ENCODE peak calls at places on chromosomes 2 and 18, in five cellular contexts. B is glutamatergic neuron, D is upper lobe of right lung, U is cardiac fibroblast, H is B cell. N is an unnamed sample.
A peak's percentile ranks its signal among the peaks of the same experiment; 100 is the strongest.

GRCh38 chr18:79927597-79928562 is 23.6 kb downstream of the SLC66A2 start:
- DNase-seq in H (no peak), B (no peak), D (peak; percentile 54), U (no peak), N (peak; percentile 45)

GRCh38 chr2:69830045-69830905 is 815 bp downstream of the GMCL1 start:
- DNase-seq in D (peak; percentile 77), U (peak; percentile 34), H (peak; percentile 35), B (peak; percentile 38), N (peak; percentile 81)

GRCh38 chr2:232245111-232245510 is 133.4 kb upstream of the ALPP start:
- DNase-seq in U (no peak), H (no peak), D (no peak), B (no peak), N (no peak)

GRCh38 chr18:21831413-21831831 is 90.8 kb downstream of the MIB1 start:
- DNase-seq in B (no peak), D (no peak), U (peak; percentile 54), H (no peak), N (no peak)

GRCh38 chr2:7003895-7004294 is 86.7 kb downstream of the RNF144A start:
- DNase-seq in U (no peak), H (no peak), B (no peak), D (no peak), N (no peak)

GRCh38 chr2:65985986-65986385 is 448.9 kb upstream of the MEIS1 start:
- DNase-seq in H (no peak), U (no peak), D (no peak), B (no peak), N (no peak)

GRCh38 chr18:51666717-51667320 is 469.3 kb upstream of the MEX3C start:
- DNase-seq in U (peak; percentile 18), B (peak; percentile 29), D (no peak), H (no peak), N (no peak)

GRCh38 chr2:41966431-41966893 is 81.4 kb upstream of the PKDCC start:
- DNase-seq in B (no peak), H (no peak), D (no peak), U (peak; percentile 95), N (peak; percentile 98)

GRCh38 chr2:208175069-208175842 is 11.9 kb upstream of the CRYGA start:
- DNase-seq in H (peak; percentile 68), D (no peak), U (peak; percentile 86), B (peak; percentile 75), N (peak; percentile 77)

GRCh38 chr18:44855681-44856080 is 175.0 kb downstream of the SETBP1 start:
- DNase-seq in B (no peak), D (no peak), U (no peak), H (no peak), N (no peak)

GRCh38 chr2:152421521-152422367 is 86.8 kb downstream of the FMNL2 start:
- DNase-seq in U (peak; percentile 99), D (no peak), B (no peak), H (no peak), N (no peak)

GRCh38 chr2:95539836-95540235 is 52.0 kb upstream of the TRIM43 start:
- DNase-seq in D (no peak), B (no peak), H (no peak), U (no peak), N (no peak)

GRCh38 chr2:227545990-227546389 is 52.7 kb upstream of the SCYGR2 start:
- DNase-seq in U (peak; percentile 22), B (no peak), H (no peak), D (no peak), N (no peak)

GRCh38 chr2:241532733-241533601 is 24.6 kb upstream of the STK25 start:
- DNase-seq in H (no peak), B (no peak), U (no peak), D (no peak), N (no peak)

GRCh38 chr2:184835081-184835728 is 236.9 kb downstream of the ZNF804A start:
- DNase-seq in B (no peak), U (no peak), D (no peak), H (no peak), N (no peak)

GRCh38 chr2:98444436-98445166 is at the start of gene INPP4A:
- DNase-seq in B (peak; percentile 89), U (peak; percentile 51), D (peak; percentile 91), H (peak; percentile 95), N (peak; percentile 91)

GRCh38 chr2:189171956-189172609 is 7.5 kb downstream of the COL5A2 start:
- DNase-seq in U (no peak), B (no peak), D (no peak), H (no peak), N (no peak)

GRCh38 chr2:181805228-181806038 is 86.1 kb upstream of the ITPRID2 start:
- DNase-seq in D (no peak), U (peak; percentile 65), B (no peak), H (no peak), N (no peak)

GRCh38 chr2:189570565-189570964 is 10.0 kb downstream of the SLC40A1 start:
- DNase-seq in B (no peak), H (no peak), D (no peak), U (peak; percentile 59), N (no peak)

GRCh38 chr2:164967781-164968228 is 12.5 kb upstream of the SLC38A11 start:
- DNase-seq in U (peak; percentile 96), D (no peak), B (no peak), H (no peak), N (no peak)

GRCh38 chr2:84939426-84940087 is 31.4 kb upstream of the KCMF1 start:
- DNase-seq in H (peak; percentile 71), D (no peak), B (no peak), U (no peak), N (no peak)

GRCh38 chr2:217216982-217217381 is 357.1 kb upstream of the TNP1 start:
- DNase-seq in U (no peak), D (no peak), H (no peak), B (no peak), N (no peak)

GRCh38 chr2:216519154-216519762 is 20.6 kb downstream of the RPL37A start:
- DNase-seq in U (peak; percentile 90), D (no peak), B (peak; percentile 49), H (peak; percentile 17), N (no peak)

GRCh38 chr2:112881217-112882000 is 29.6 kb upstream of the IL37 start:
- DNase-seq in D (no peak), B (no peak), H (no peak), U (peak; percentile 96), N (no peak)

GRCh38 chr2:62198237-62198633 is 2.3 kb downstream of the B3GNT2 start:
- DNase-seq in B (no peak), U (no peak), H (no peak), D (no peak), N (no peak)

GRCh38 chr2:25473131-25473530 is 131.4 kb upstream of the DNMT3A start:
- DNase-seq in H (no peak), D (no peak), U (no peak), B (no peak), N (no peak)

GRCh38 chr18:49071365-49071764 is 120.6 kb upstream of the SMAD7 start:
- DNase-seq in U (no peak), H (no peak), D (no peak), B (no peak), N (no peak)

GRCh38 chr18:48099481-48100167 is 169.2 kb upstream of the SMAD2 start:
- DNase-seq in B (no peak), U (no peak), D (no peak), H (no peak), N (no peak)

GRCh38 chr2:74457549-74458131 is 598 bp upstream of the WBP1 start:
- DNase-seq in U (no peak), D (peak; percentile 87), H (peak; percentile 88), B (peak; percentile 83), N (peak; percentile 93)

GRCh38 chr2:223576873-223577272 is 25.3 kb downstream of the SCG2 start:
- DNase-seq in U (peak; percentile 97), D (no peak), B (no peak), H (no peak), N (no peak)

GRCh38 chr2:144671695-144672094 is 151.8 kb upstream of the ZEB2 start:
- DNase-seq in D (no peak), B (no peak), U (peak; percentile 28), H (no peak), N (no peak)

GRCh38 chr2:11473604-11474440 is 7.9 kb upstream of the E2F6 start:
- DNase-seq in D (no peak), H (no peak), U (no peak), B (no peak), N (no peak)

GRCh38 chr2:201203916-201204654 is 21.1 kb downstream of the CASP10 start:
- DNase-seq in D (no peak), B (no peak), H (no peak), U (peak; percentile 30), N (peak; percentile 82)

GRCh38 chr2:36618381-36618780 is 20.4 kb upstream of the FEZ2 start:
- DNase-seq in D (no peak), B (peak; percentile 67), H (no peak), U (peak; percentile 90), N (no peak)

DNA sequence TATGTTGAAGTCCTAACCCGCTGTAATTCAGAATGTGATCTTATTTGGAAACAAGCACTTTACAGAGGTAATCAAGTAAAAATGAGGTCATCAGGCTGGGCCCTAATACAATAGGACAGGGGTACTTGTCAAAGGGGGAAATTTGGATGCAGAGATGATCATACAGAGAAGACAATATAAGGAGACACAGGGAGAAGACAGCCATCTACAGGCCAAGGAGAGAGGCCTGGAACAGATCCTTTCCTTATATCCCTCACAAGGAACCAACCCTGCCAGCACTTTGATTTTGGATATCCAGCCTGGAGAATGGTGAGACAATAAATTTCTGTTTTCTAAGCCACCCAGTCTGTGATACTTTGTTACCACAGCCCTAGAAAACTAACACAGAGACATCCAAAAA is 104.3 kb downstream of the METTL4 start:
- DNase-seq in D (no peak), U (no peak), H (no peak), B (no peak), N (no peak)
- TF ChIP-seq CTCF in D (no peak), U (no peak), H (no peak), B (no peak), N (no peak)

GRCh38 chr18:54127759-54128378 is 96.6 kb downstream of the MBD2 start:
- DNase-seq in D (no peak), U (peak; percentile 79), B (peak; percentile 57), H (no peak), N (no peak)
- TF ChIP-seq CTCF in D (peak; percentile 51), U (peak; percentile 67), B (peak; percentile 66), H (peak; percentile 31), N (peak; percentile 59)

GRCh38 chr18:75854174-75854573 is 426.7 kb upstream of the SMIM21 start:
- DNase-seq in B (peak; percentile 52), D (no peak), U (no peak), H (no peak), N (no peak)
- TF ChIP-seq CTCF in B (peak; percentile 68), D (peak; percentile 30), U (peak; percentile 9), H (no peak), N (no peak)

DNA sequence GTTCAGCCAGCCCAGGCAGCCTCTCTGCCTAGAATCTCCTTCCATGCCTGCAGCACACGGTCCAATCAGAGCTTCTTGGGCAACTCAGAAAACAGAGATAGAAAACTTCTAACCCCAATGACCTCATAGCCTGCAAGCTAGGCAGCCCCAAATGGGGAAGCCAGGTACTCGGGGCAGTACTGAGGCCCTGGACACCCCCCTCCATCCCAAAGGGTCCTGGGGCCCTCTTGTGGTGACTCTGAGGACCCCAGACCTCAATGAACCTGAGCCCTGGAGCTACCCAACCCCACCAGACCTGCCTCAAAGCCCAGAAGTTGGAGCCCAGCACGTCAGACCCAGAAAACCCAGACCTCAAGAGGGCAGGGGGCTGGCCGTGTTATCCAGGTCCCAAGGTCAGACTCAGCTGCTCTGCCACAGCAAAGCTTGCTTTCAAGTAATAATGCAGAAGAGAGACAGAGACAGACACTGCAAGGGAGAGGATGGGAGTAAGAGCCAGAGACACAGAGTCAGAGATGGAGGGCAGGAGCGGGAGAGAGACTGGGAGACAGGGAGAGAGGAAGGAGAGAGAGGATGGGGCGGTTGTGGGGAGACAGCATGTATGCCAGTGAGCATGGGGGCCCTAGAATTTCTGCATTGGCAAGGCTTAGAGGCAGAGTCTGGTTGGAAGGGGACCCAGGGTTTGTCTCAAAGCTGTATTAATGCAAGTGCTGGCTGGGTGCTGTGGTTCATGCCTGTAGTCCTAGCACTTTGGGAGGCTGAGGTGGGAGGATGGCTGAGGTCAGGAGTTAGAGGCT is 28.2 kb downstream of the SERTAD2 start:
- DNase-seq in B (no peak), H (no peak), D (no peak), U (no peak), N (no peak)
- TF ChIP-seq CTCF in B (no peak), H (no peak), D (no peak), U (no peak), N (no peak)